ENCODE peak calls at places on chromosomes 6 and 20, in eight cellular contexts. S is mesothelial cell of epicardium; E is ELR; M is head of caudate nucleus; Q is foreskin keratinocyte; A is GM23248; H is RPMI7951; L is activated naive CD4-positive, alpha-beta T cell. B is an unnamed sample.

GRCh38 chr6:29617782-29618557 is 15.0 kb downstream of the GABBR1 start:
- DNase-seq in S (no peak), E (no peak), M (no peak), Q (no peak), A (no peak), H (no peak), L (no peak), B (no peak)

GRCh38 chr6:13485923-13486557 is 1.4 kb downstream of the GFOD1 start:
- DNase-seq in S (no peak), E (peak; percentile 66), M (peak; percentile 53), Q (no peak), A (peak; percentile 64), H (peak; percentile 35), L (no peak), B (peak; percentile 38)

GRCh38 chr6:46078294-46078693 is 51.5 kb upstream of the ENPP4 start:
- DNase-seq in S (no peak), E (no peak), M (peak; percentile 60), Q (no peak), A (no peak), H (no peak), L (no peak), B (no peak)

GRCh38 chr6:786946-787763 is 94.2 kb upstream of the EXOC2 start:
- DNase-seq in S (no peak), E (peak; percentile 33), M (no peak), Q (no peak), A (peak; percentile 53), H (peak; percentile 13), L (no peak), B (no peak)

GRCh38 chr6:127118505-127119360 is at the start of gene RSPO3:
- DNase-seq in S (peak; percentile 26), E (peak; percentile 47), M (peak; percentile 14), Q (peak; percentile 25), A (peak; percentile 71), H (peak; percentile 20), L (no peak), B (peak; percentile 11)

GRCh38 chr20:47205577-47206123 is 150.8 kb downstream of the ZMYND8 start:
- DNase-seq in S (no peak), E (peak; percentile 89), M (no peak), Q (no peak), A (peak; percentile 84), H (peak; percentile 79), L (peak; percentile 39), B (peak; percentile 61)

GRCh38 chr6:135851442-135852271 is at the start of gene PDE7B:
- DNase-seq in S (peak; percentile 28), E (peak; percentile 96), M (peak; percentile 72), Q (peak; percentile 68), A (peak; percentile 98), H (peak; percentile 98), L (no peak), B (peak; percentile 87)

GRCh38 chr6:1500874-1501273 is 108.8 kb upstream of the FOXC1 start:
- DNase-seq in S (no peak), E (no peak), M (no peak), Q (no peak), A (no peak), H (no peak), L (no peak), B (no peak)

GRCh38 chr20:54221996-54222890 is 14.4 kb downstream of the PFDN4 start:
- DNase-seq in S (no peak), E (no peak), M (no peak), Q (no peak), A (peak; percentile 17), H (no peak), L (no peak), B (no peak)

GRCh38 chr6:23533311-23533710 is 592.7 kb upstream of the NRSN1 start:
- DNase-seq in S (no peak), E (no peak), M (no peak), Q (no peak), A (no peak), H (no peak), L (no peak), B (peak; percentile 53)

GRCh38 chr6:163941471-163941980 is 527.0 kb downstream of the QKI start:
- DNase-seq in S (no peak), E (no peak), M (peak; percentile 37), Q (no peak), A (no peak), H (no peak), L (no peak), B (no peak)

GRCh38 chr20:7859371-7859802 is 80.9 kb downstream of the HAO1 start:
- DNase-seq in S (no peak), E (peak; percentile 74), M (peak; percentile 26), Q (peak; percentile 49), A (peak; percentile 79), H (peak; percentile 78), L (no peak), B (peak; percentile 81)

GRCh38 chr20:10848810-10849370 is 175.1 kb upstream of the JAG1 start:
- DNase-seq in S (no peak), E (peak; percentile 69), M (no peak), Q (peak; percentile 77), A (peak; percentile 94), H (peak; percentile 98), L (no peak), B (peak; percentile 90)

GRCh38 chr6:33208089-33208967 is at the start of gene RING1:
- DNase-seq in S (peak; percentile 77), E (peak; percentile 79), M (peak; percentile 93), Q (no peak), A (peak; percentile 92), H (peak; percentile 77), L (peak; percentile 83), B (peak; percentile 23)

GRCh38 chr6:159969204-159969912 is 476 bp downstream of the IGF2R start:
- DNase-seq in S (peak; percentile 42), E (peak; percentile 60), M (peak; percentile 44), Q (no peak), A (peak; percentile 69), H (peak; percentile 21), L (peak; percentile 57), B (no peak)

GRCh38 chr6:104955491-104955890 is 1.4 kb upstream of the LIN28B start:
- DNase-seq in S (no peak), E (no peak), M (no peak), Q (no peak), A (no peak), H (no peak), L (no peak), B (no peak)

GRCh38 chr6:18211338-18211737 is 53.0 kb downstream of the DEK start:
- DNase-seq in S (no peak), E (no peak), M (no peak), Q (no peak), A (no peak), H (no peak), L (no peak), B (no peak)

GRCh38 chr6:143194095-143194589 is 133.5 kb downstream of the AIG1 start:
- DNase-seq in S (no peak), E (no peak), M (no peak), Q (no peak), A (no peak), H (no peak), L (no peak), B (no peak)

GRCh38 chr6:138800377-138801150 is 4.7 kb downstream of the ECT2L start:
- DNase-seq in S (no peak), E (no peak), M (no peak), Q (no peak), A (no peak), H (peak; percentile 8), L (no peak), B (no peak)

GRCh38 chr6:154352898-154353585 is 3.6 kb downstream of the IPCEF1 start:
- DNase-seq in S (no peak), E (no peak), M (no peak), Q (no peak), A (no peak), H (no peak), L (no peak), B (no peak)

GRCh38 chr6:42962502-42963178 is 2.1 kb downstream of the GNMT start:
- DNase-seq in S (no peak), E (no peak), M (no peak), Q (no peak), A (no peak), H (no peak), L (no peak), B (no peak)

B was measured in bronchial epithelial cell.